ENCODE peak calls at places on chromosomes 11 and 22, in eight cellular contexts. One of them, this sample, is unnamed.
A peak's percentile ranks its signal among the peaks of the same experiment; 100 is the strongest.

GRCh38 chr11:115504279-115505158 is at the start of gene CADM1:
- DNase-seq in lower leg skin: peak; percentile 98
- DNase-seq in thoracic aorta: peak; percentile 81
- DNase-seq in CD8-positive, alpha-beta T cell: peak; percentile 78
- DNase-seq in caudate nucleus: peak; percentile 98
- DNase-seq in sigmoid colon: peak; percentile 97
- DNase-seq in mammary epithelial cell: peak; percentile 90
- DNase-seq in skeletal muscle cell: peak; percentile 19
- DNase-seq in this sample: no peak

GRCh38 chr11:72239296-72239848 is 4.6 kb downstream of the PHOX2A start:
- DNase-seq in thoracic aorta: no peak
- DNase-seq in skeletal muscle cell: no peak
- DNase-seq in mammary epithelial cell: no peak
- DNase-seq in lower leg skin: peak; percentile 93
- DNase-seq in caudate nucleus: no peak
- DNase-seq in CD8-positive, alpha-beta T cell: no peak
- DNase-seq in sigmoid colon: peak; percentile 89
- DNase-seq in this sample: no peak

GRCh38 chr11:45334410-45334809 is 48.3 kb upstream of the SYT13 start:
- DNase-seq in skeletal muscle cell: no peak
- DNase-seq in mammary epithelial cell: no peak
- DNase-seq in thoracic aorta: no peak
- DNase-seq in CD8-positive, alpha-beta T cell: no peak
- DNase-seq in lower leg skin: no peak
- DNase-seq in caudate nucleus: no peak
- DNase-seq in sigmoid colon: no peak
- DNase-seq in this sample: peak; percentile 77

GRCh38 chr11:11263238-11264030 is 89.6 kb downstream of the CSNK2A3 start:
- DNase-seq in mammary epithelial cell: peak; percentile 25
- DNase-seq in CD8-positive, alpha-beta T cell: no peak
- DNase-seq in lower leg skin: peak; percentile 84
- DNase-seq in thoracic aorta: no peak
- DNase-seq in caudate nucleus: no peak
- DNase-seq in skeletal muscle cell: no peak
- DNase-seq in sigmoid colon: no peak
- DNase-seq in this sample: no peak

GRCh38 chr11:112277937-112278336 is 17.3 kb upstream of the PLET1 start:
- DNase-seq in sigmoid colon: no peak
- DNase-seq in CD8-positive, alpha-beta T cell: no peak
- DNase-seq in skeletal muscle cell: no peak
- DNase-seq in mammary epithelial cell: no peak
- DNase-seq in caudate nucleus: no peak
- DNase-seq in thoracic aorta: no peak
- DNase-seq in lower leg skin: no peak
- DNase-seq in this sample: no peak

GRCh38 chr11:66957971-66958231 is 282 bp downstream of the PC start:
- DNase-seq in CD8-positive, alpha-beta T cell: no peak
- DNase-seq in sigmoid colon: no peak
- DNase-seq in mammary epithelial cell: no peak
- DNase-seq in lower leg skin: no peak
- DNase-seq in thoracic aorta: no peak
- DNase-seq in caudate nucleus: no peak
- DNase-seq in skeletal muscle cell: no peak
- DNase-seq in this sample: no peak

GRCh38 chr11:71507102-71507501 is 20.0 kb upstream of the KRTAP5-7 start:
- DNase-seq in CD8-positive, alpha-beta T cell: no peak
- DNase-seq in caudate nucleus: no peak
- DNase-seq in lower leg skin: peak; percentile 79
- DNase-seq in mammary epithelial cell: no peak
- DNase-seq in sigmoid colon: no peak
- DNase-seq in skeletal muscle cell: no peak
- DNase-seq in thoracic aorta: no peak
- DNase-seq in this sample: no peak

GRCh38 chr11:134370526-134371435 is 39.0 kb downstream of the GLB1L2 start:
- DNase-seq in thoracic aorta: no peak
- DNase-seq in sigmoid colon: peak; percentile 50
- DNase-seq in skeletal muscle cell: no peak
- DNase-seq in lower leg skin: no peak
- DNase-seq in caudate nucleus: no peak
- DNase-seq in CD8-positive, alpha-beta T cell: no peak
- DNase-seq in mammary epithelial cell: no peak
- DNase-seq in this sample: no peak

GRCh38 chr11:121687961-121688566 is 235.3 kb upstream of the SORL1-AS1 start:
- DNase-seq in caudate nucleus: no peak
- DNase-seq in sigmoid colon: peak; percentile 64
- DNase-seq in thoracic aorta: no peak
- DNase-seq in lower leg skin: no peak
- DNase-seq in skeletal muscle cell: peak; percentile 53
- DNase-seq in mammary epithelial cell: no peak
- DNase-seq in CD8-positive, alpha-beta T cell: no peak
- DNase-seq in this sample: peak; percentile 66

GRCh38 chr11:104531075-104531474 is 367.1 kb upstream of the PDGFD start:
- DNase-seq in mammary epithelial cell: peak; percentile 3
- DNase-seq in CD8-positive, alpha-beta T cell: no peak
- DNase-seq in lower leg skin: no peak
- DNase-seq in thoracic aorta: no peak
- DNase-seq in skeletal muscle cell: no peak
- DNase-seq in sigmoid colon: no peak
- DNase-seq in caudate nucleus: no peak
- DNase-seq in this sample: no peak

GRCh38 chr11:8019671-8020597 is 32.8 kb downstream of the EIF3F start:
- DNase-seq in mammary epithelial cell: peak; percentile 34
- DNase-seq in sigmoid colon: no peak
- DNase-seq in thoracic aorta: no peak
- DNase-seq in skeletal muscle cell: no peak
- DNase-seq in caudate nucleus: no peak
- DNase-seq in lower leg skin: peak; percentile 80
- DNase-seq in CD8-positive, alpha-beta T cell: no peak
- DNase-seq in this sample: peak; percentile 64

GRCh38 chr22:35959121-35959800 is 69.4 kb downstream of the RBFOX2 start:
- DNase-seq in thoracic aorta: no peak
- DNase-seq in skeletal muscle cell: no peak
- DNase-seq in lower leg skin: no peak
- DNase-seq in CD8-positive, alpha-beta T cell: no peak
- DNase-seq in sigmoid colon: no peak
- DNase-seq in mammary epithelial cell: no peak
- DNase-seq in caudate nucleus: no peak
- DNase-seq in this sample: no peak

GRCh38 chr11:121359587-121359986 is 67.0 kb downstream of the SC5D start:
- DNase-seq in lower leg skin: no peak
- DNase-seq in caudate nucleus: no peak
- DNase-seq in skeletal muscle cell: no peak
- DNase-seq in CD8-positive, alpha-beta T cell: no peak
- DNase-seq in thoracic aorta: no peak
- DNase-seq in mammary epithelial cell: no peak
- DNase-seq in sigmoid colon: no peak
- DNase-seq in this sample: no peak

GRCh38 chr22:41966607-41967240 is 2.5 kb upstream of the SEPTIN3 start:
- DNase-seq in caudate nucleus: peak; percentile 38
- DNase-seq in sigmoid colon: no peak
- DNase-seq in thoracic aorta: no peak
- DNase-seq in skeletal muscle cell: peak; percentile 29
- DNase-seq in lower leg skin: no peak
- DNase-seq in mammary epithelial cell: peak; percentile 87
- DNase-seq in CD8-positive, alpha-beta T cell: peak; percentile 33
- DNase-seq in this sample: no peak

GRCh38 chr11:102886999-102887398 is 12.2 kb upstream of the MMP12 start:
- DNase-seq in CD8-positive, alpha-beta T cell: no peak
- DNase-seq in mammary epithelial cell: peak; percentile 82
- DNase-seq in lower leg skin: no peak
- DNase-seq in thoracic aorta: no peak
- DNase-seq in skeletal muscle cell: no peak
- DNase-seq in caudate nucleus: no peak
- DNase-seq in sigmoid colon: no peak
- DNase-seq in this sample: no peak

GRCh38 chr11:124760205-124760652 is 1.9 kb downstream of the ESAM start:
- DNase-seq in lower leg skin: peak; percentile 87
- DNase-seq in sigmoid colon: no peak
- DNase-seq in mammary epithelial cell: no peak
- DNase-seq in skeletal muscle cell: no peak
- DNase-seq in CD8-positive, alpha-beta T cell: no peak
- DNase-seq in thoracic aorta: no peak
- DNase-seq in caudate nucleus: no peak
- DNase-seq in this sample: peak; percentile 70

GRCh38 chr11:128512478-128513127 is 74.8 kb downstream of the ETS1 start:
- DNase-seq in CD8-positive, alpha-beta T cell: no peak
- DNase-seq in caudate nucleus: no peak
- DNase-seq in mammary epithelial cell: no peak
- DNase-seq in skeletal muscle cell: no peak
- DNase-seq in sigmoid colon: no peak
- DNase-seq in thoracic aorta: no peak
- DNase-seq in lower leg skin: no peak
- DNase-seq in this sample: no peak

GRCh38 chr11:12088047-12088481 is 22.3 kb upstream of the MICAL2 start:
- DNase-seq in CD8-positive, alpha-beta T cell: no peak
- DNase-seq in skeletal muscle cell: no peak
- DNase-seq in thoracic aorta: peak; percentile 31
- DNase-seq in sigmoid colon: peak; percentile 77
- DNase-seq in lower leg skin: peak; percentile 89
- DNase-seq in mammary epithelial cell: peak; percentile 86
- DNase-seq in caudate nucleus: no peak
- DNase-seq in this sample: no peak

GRCh38 chr11:59263225-59263894 is 50.6 kb upstream of the MPEG1 start:
- DNase-seq in sigmoid colon: no peak
- DNase-seq in thoracic aorta: no peak
- DNase-seq in skeletal muscle cell: no peak
- DNase-seq in CD8-positive, alpha-beta T cell: no peak
- DNase-seq in caudate nucleus: no peak
- DNase-seq in lower leg skin: no peak
- DNase-seq in mammary epithelial cell: peak; percentile 16
- DNase-seq in this sample: peak; percentile 84

This sample was measured in esophagus muscularis mucosa.